ENCODE peak calls at places on chromosomes 6 and 20, in eight cellular contexts. K is H9; V is pulmonary artery endothelial cell; I is central memory CD4-positive, alpha-beta T cell; J is spleen; H is ecto neural progenitor cell; L is right cardiac atrium; G is activated CD4-positive, alpha-beta memory T cell treated with anti-CD3 and anti-CD28 coated beads for 36 hours. U is an unnamed sample.
A peak's percentile ranks its signal among the peaks of the same experiment; 100 is the strongest.

GRCh38 chr6:73471686-73472290 is 10.3 kb downstream of the MTO1 start:
- DNase-seq in K (no peak), J (no peak), V (no peak), L (no peak), H (no peak), I (no peak), G (no peak), U (no peak)

GRCh38 chr20:48614593-48615274 is 213.1 kb downstream of the PREX1 start:
- DNase-seq in V (no peak), H (no peak), J (no peak), K (no peak), G (no peak), L (no peak), I (no peak), U (no peak)

GRCh38 chr20:61753196-61753942 is 312.3 kb downstream of the TAF4 start:
- DNase-seq in I (no peak), G (no peak), J (no peak), V (peak; percentile 44), L (no peak), H (no peak), K (no peak), U (no peak)

GRCh38 chr6:15368186-15368585 is 122.3 kb downstream of the JARID2 start:
- DNase-seq in H (no peak), K (no peak), L (no peak), V (no peak), I (no peak), G (no peak), J (no peak), U (no peak)

GRCh38 chr6:30730611-30731435 is 10.7 kb downstream of the TUBB start:
- DNase-seq in J (peak; percentile 93), V (no peak), H (peak; percentile 78), K (peak; percentile 92), L (peak; percentile 87), I (peak; percentile 80), G (peak; percentile 93), U (peak; percentile 88)

GRCh38 chr6:37990762-37991525 is 171.4 kb downstream of the ZFAND3 start:
- DNase-seq in V (no peak), K (no peak), L (no peak), I (no peak), G (no peak), H (no peak), J (no peak), U (no peak)

GRCh38 chr6:14190596-14191224 is 73.1 kb downstream of the CD83 start:
- DNase-seq in V (no peak), I (no peak), K (no peak), G (no peak), L (peak; percentile 74), H (no peak), J (no peak), U (no peak)

GRCh38 chr20:16661738-16662137 is 68.1 kb upstream of the SNRPB2 start:
- DNase-seq in I (no peak), V (no peak), G (no peak), K (no peak), H (no peak), L (no peak), J (no peak), U (no peak)

GRCh38 chr6:106892186-106892585 is 82.3 kb downstream of the CD24 start:
- DNase-seq in L (no peak), K (no peak), G (no peak), H (no peak), V (no peak), I (no peak), J (no peak), U (no peak)

GRCh38 chr20:55586626-55587025 is 418.7 kb downstream of the CBLN4 start:
- DNase-seq in G (no peak), I (no peak), H (no peak), K (no peak), L (no peak), V (no peak), J (no peak), U (no peak)

GRCh38 chr6:111739257-111739696 is 133.6 kb upstream of the TRAF3IP2 start:
- DNase-seq in G (no peak), V (no peak), I (no peak), H (no peak), K (no peak), L (peak; percentile 53), J (peak; percentile 79), U (no peak)

GRCh38 chr20:53322651-53323050 is 271.0 kb downstream of the ZNF217 start:
- DNase-seq in K (no peak), G (peak; percentile 59), V (no peak), I (peak; percentile 5), J (no peak), L (no peak), H (no peak), U (no peak)

GRCh38 chr20:32582659-32583580 is 2.2 kb downstream of the NOL4L start:
- DNase-seq in L (peak; percentile 71), I (peak; percentile 7), G (peak; percentile 40), V (no peak), H (no peak), J (peak; percentile 81), K (no peak), U (peak; percentile 45)

GRCh38 chr6:6878921-6879585 is 228.7 kb upstream of the RREB1 start:
- DNase-seq in V (no peak), G (no peak), K (no peak), H (no peak), J (no peak), L (no peak), I (no peak), U (no peak)

GRCh38 chr6:52904562-52905279 is 4.8 kb downstream of the GSTA3 start:
- DNase-seq in H (no peak), V (no peak), L (no peak), G (peak; percentile 27), K (peak; percentile 66), I (no peak), J (no peak), U (peak; percentile 50)

GRCh38 chr6:1658212-1659005 is 48.7 kb downstream of the FOXC1 start:
- DNase-seq in G (no peak), L (no peak), H (no peak), J (no peak), K (no peak), I (no peak), V (no peak), U (no peak)

GRCh38 chr6:1351381-1352008 is 37.9 kb upstream of the FOXF2 start:
- DNase-seq in V (no peak), G (no peak), J (no peak), I (no peak), L (no peak), H (no peak), K (no peak), U (no peak)

GRCh38 chr6:43021270-43022047 is at the start of gene RRP36:
- DNase-seq in H (peak; percentile 86), V (no peak), K (peak; percentile 82), I (peak; percentile 56), G (peak; percentile 79), L (peak; percentile 95), J (peak; percentile 96), U (peak; percentile 79)

GRCh38 chr6:112247275-112247674 is 7.1 kb downstream of the LAMA4 start:
- DNase-seq in J (no peak), K (no peak), L (no peak), G (no peak), I (no peak), V (no peak), H (no peak), U (no peak)